ENCODE peak calls at places on chromosomes 13 and 19, in five cellular contexts. O is astrocyte of the cerebellum, E is neural crest cell, N is tibial artery, U is cardiac fibroblast. F is an unnamed sample.
A peak's percentile ranks its signal among the peaks of the same experiment; 100 is the strongest.

GRCh38 chr13:64723735-64724134 is 2506.4 kb downstream of the PCDH9 start:
- DNase-seq in O (peak; percentile 72), E (no peak), N (no peak), U (peak; percentile 95), F (no peak)

GRCh38 chr13:25874907-25875306 is 176.9 kb downstream of the SHISA2 start:
- DNase-seq in O (no peak), E (no peak), N (no peak), U (no peak), F (no peak)

GRCh38 chr13:45142440-45143345 is 22.4 kb downstream of the GTF2F2 start:
- DNase-seq in O (no peak), E (no peak), N (no peak), U (no peak), F (no peak)

GRCh38 chr13:29753593-29754485 is 96.6 kb downstream of the UBL3 start:
- DNase-seq in O (no peak), E (no peak), N (no peak), U (no peak), F (no peak)

GRCh38 chr19:29404951-29405727 is 120.7 kb upstream of the VSTM2B start:
- DNase-seq in O (no peak), E (peak; percentile 13), N (no peak), U (no peak), F (no peak)

GRCh38 chr19:33689886-33690285 is 68.1 kb downstream of the CHST8 start:
- DNase-seq in O (no peak), E (no peak), N (peak; percentile 58), U (no peak), F (peak; percentile 7)

GRCh38 chr13:108769213-108770070 is 140.0 kb downstream of the MYO16 start:
- DNase-seq in O (no peak), E (no peak), N (no peak), U (no peak), F (no peak)

GRCh38 chr13:98503175-98504028 is 73.5 kb downstream of the STK24 start:
- DNase-seq in O (no peak), E (no peak), N (peak; percentile 81), U (peak; percentile 28), F (no peak)

GRCh38 chr19:58568731-58569130 is 4.4 kb downstream of the MZF1 start:
- DNase-seq in O (no peak), E (no peak), N (peak; percentile 35), U (no peak), F (no peak)

GRCh38 chr19:29942404-29943261 is 594 bp downstream of the URI1 start:
- DNase-seq in O (no peak), E (peak; percentile 46), N (peak; percentile 75), U (peak; percentile 40), F (no peak)

GRCh38 chr19:50214699-50215543 is 11.5 kb downstream of the MYH14 start:
- DNase-seq in O (no peak), E (no peak), N (no peak), U (no peak), F (no peak)

GRCh38 chr19:8251025-8251472 is 41.9 kb downstream of the CERS4 start:
- DNase-seq in O (peak; percentile 6), E (no peak), N (peak; percentile 88), U (no peak), F (no peak)

GRCh38 chr13:46552888-46553520 is at the start of gene LRCH1:
- DNase-seq in O (peak; percentile 63), E (peak; percentile 74), N (peak; percentile 94), U (peak; percentile 91), F (peak; percentile 48)

GRCh38 chr13:36818483-36819063 is 449 bp upstream of the RFXAP start:
- DNase-seq in O (no peak), E (no peak), N (no peak), U (no peak), F (no peak)

GRCh38 chr13:113647351-113648217 is 10.4 kb downstream of the ATP4B start:
- DNase-seq in O (no peak), E (no peak), N (peak; percentile 97), U (peak; percentile 45), F (peak; percentile 57)

GRCh38 chr19:48689438-48689837 is 6.3 kb upstream of the FUT2 start:
- DNase-seq in O (no peak), E (no peak), N (no peak), U (no peak), F (no peak)

GRCh38 chr13:47117268-47117667 is 220.4 kb upstream of the HTR2A start:
- DNase-seq in O (no peak), E (no peak), N (no peak), U (peak; percentile 73), F (no peak)

GRCh38 chr19:40611900-40612698 is 10.9 kb downstream of the LTBP4 start:
- DNase-seq in O (no peak), E (no peak), N (no peak), U (no peak), F (no peak)

GRCh38 chr19:32403291-32403995 is 2.1 kb upstream of the DPY19L3 start:
- DNase-seq in O (no peak), E (no peak), N (no peak), U (no peak), F (no peak)

GRCh38 chr19:19110410-19111137 is 27.7 kb downstream of the TMEM161A start:
- DNase-seq in O (no peak), E (peak; percentile 52), N (no peak), U (no peak), F (no peak)

GRCh38 chr13:111911754-111912452 is 155.0 kb upstream of the SOX1 start:
- DNase-seq in O (no peak), E (no peak), N (peak; percentile 48), U (no peak), F (no peak)

GRCh38 chr13:113639661-113640262 is 18.2 kb downstream of the ATP4B start:
- DNase-seq in O (no peak), E (no peak), N (peak; percentile 43), U (no peak), F (no peak)

GRCh38 chr19:35773020-35773809 is 2.1 kb upstream of the ARHGAP33 start:
- DNase-seq in O (no peak), E (no peak), N (no peak), U (peak; percentile 72), F (no peak)

GRCh38 chr19:2210206-2210605 is 25.9 kb downstream of the PLEKHJ1 start:
- DNase-seq in O (no peak), E (no peak), N (no peak), U (no peak), F (no peak)

GRCh38 chr19:42285546-42285945 is 16.4 kb upstream of the PRR19 start:
- DNase-seq in O (no peak), E (no peak), N (peak; percentile 67), U (no peak), F (no peak)
- TF ChIP-seq CTCF in O (no peak), E (no peak), N (no peak), U (no peak), F (no peak)

GRCh38 chr13:39415403-39415802 is 187.6 kb downstream of the LHFPL6 start:
- DNase-seq in O (no peak), E (peak; percentile 26), N (peak; percentile 68), U (peak; percentile 69), F (no peak)
- TF ChIP-seq CTCF in O (peak; percentile 51), E (peak; percentile 50), N (peak; percentile 28), U (peak; percentile 70), F (no peak)

DNA sequence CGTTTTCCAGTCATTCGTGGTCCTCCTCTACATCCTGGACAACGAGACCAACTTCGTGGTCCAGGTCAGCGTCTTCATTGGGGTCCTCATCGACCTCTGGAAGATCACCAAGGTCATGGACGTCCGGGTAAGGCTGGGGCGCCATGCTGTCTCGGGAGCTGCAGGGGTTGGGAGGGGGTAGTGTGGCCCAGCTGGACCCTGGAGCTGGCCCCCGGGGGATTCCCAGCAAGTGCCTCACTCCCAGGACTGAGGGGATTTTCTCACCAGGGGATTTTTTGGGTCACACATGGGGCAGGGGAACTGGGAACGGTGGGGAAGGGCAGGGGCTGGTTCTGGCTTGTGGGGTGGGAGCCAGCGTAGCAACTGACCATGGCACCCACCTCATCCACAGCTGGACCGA is 10.8 kb upstream of the RELB start:
- DNase-seq in O (no peak), E (no peak), N (no peak), U (no peak), F (no peak)
- TF ChIP-seq CTCF in O (no peak), E (no peak), N (no peak), U (no peak), F (no peak)

GRCh38 chr13:34143637-34144036 is 325.7 kb downstream of the RFC3 start:
- DNase-seq in O (no peak), E (no peak), N (no peak), U (no peak), F (no peak)
- TF ChIP-seq CTCF in O (no peak), E (no peak), N (no peak), U (peak; percentile 3), F (no peak)

GRCh38 chr19:5052515-5052914 is 83.6 kb downstream of the KDM4B start:
- DNase-seq in O (no peak), E (no peak), N (no peak), U (no peak), F (no peak)
- TF ChIP-seq CTCF in O (peak; percentile 11), E (no peak), N (no peak), U (peak; percentile 12), F (no peak)

GRCh38 chr19:5563008-5563431 is 4.7 kb downstream of the TINCR start:
- DNase-seq in O (no peak), E (no peak), N (no peak), U (no peak), F (no peak)

GRCh38 chr19:5560156-5560555 is 7.6 kb downstream of the TINCR start:
- DNase-seq in O (no peak), E (no peak), N (no peak), U (no peak), F (no peak)

GRCh38 chr19:5559804-5560133 is 8.0 kb downstream of the TINCR start:
- DNase-seq in O (no peak), E (no peak), N (no peak), U (no peak), F (no peak)

GRCh38 chr19:5562280-5562679 is 5.5 kb downstream of the TINCR start:
- DNase-seq in O (no peak), E (no peak), N (no peak), U (no peak), F (no peak)

DNA sequence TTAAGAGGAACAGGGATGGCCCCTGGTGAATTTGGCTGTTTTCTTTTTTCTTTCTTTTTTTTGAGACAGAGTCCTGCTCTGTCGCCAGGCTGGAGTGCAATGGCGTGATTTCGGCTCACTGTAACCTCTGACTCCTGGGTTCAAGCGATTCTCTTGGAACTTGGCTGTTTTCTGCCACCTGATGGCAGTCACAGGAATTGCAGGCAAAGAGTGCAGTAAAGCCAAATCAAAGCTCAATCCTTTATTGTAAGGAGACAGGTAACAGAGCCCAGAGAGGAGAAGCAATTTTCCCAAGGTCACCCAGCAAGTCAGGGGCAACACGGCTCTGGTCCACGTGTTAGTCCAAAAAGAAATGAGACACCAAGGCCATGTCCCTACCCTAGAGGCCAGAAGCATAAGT is 6.2 kb downstream of the TINCR start:
- DNase-seq in O (no peak), E (no peak), N (no peak), U (no peak), F (no peak)
- TF ChIP-seq CTCF in O (peak; percentile 33), E (peak; percentile 68), N (peak; percentile 25), U (peak; percentile 34), F (no peak)

DNA sequence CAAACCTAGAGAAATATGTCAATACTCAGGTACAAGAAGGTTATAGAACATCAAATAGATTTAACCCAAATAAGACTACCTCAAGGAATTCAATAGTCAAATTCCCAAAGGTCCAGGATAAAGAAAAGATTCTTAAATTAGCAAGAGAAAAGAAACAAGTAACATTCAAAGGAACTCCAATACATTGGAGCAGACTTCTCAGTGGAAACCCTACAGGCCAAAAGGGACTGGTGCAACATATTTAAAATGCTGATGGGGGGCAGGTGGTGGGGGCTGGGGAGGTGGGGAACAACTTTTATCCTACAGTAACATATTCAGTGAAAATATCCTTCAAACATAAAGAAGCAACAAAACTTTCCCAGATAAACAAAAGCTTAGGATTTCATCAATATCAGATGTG is 23.1 kb downstream of the ITGBL1 start:
- DNase-seq in O (no peak), E (no peak), N (no peak), U (no peak), F (no peak)
- TF ChIP-seq CTCF in O (no peak), E (no peak), N (no peak), U (no peak), F (no peak)

F was measured in omental fat pad.